ENCODE peak calls at places on chromosomes 2 and 18, in seven cellular contexts. Y is ovary, N is stomach, C is Peyer's patch, I is spleen, R is uterus, O is IMR-90. G is an unnamed sample. For H3K4me1, the result is how much of the 10 kb centered on the place peaks cover.

GRCh38 chr2:237860273-237860935 is 981 bp downstream of the RAMP1 start:
- DNase-seq in I (peak), O (no peak), C (no peak), N (no peak), R (peak), Y (no peak), G (no peak)

GRCh38 chr2:169845016-169845415 is 17.8 kb downstream of the UBR3 start:
- DNase-seq in R (no peak), O (peak), Y (no peak), N (no peak), C (no peak), I (no peak), G (peak)

GRCh38 chr2:232772540-232772939 is 3.8 kb downstream of the KCNJ13 start:
- DNase-seq in Y (no peak), R (no peak), C (no peak), I (no peak), O (no peak), N (no peak), G (no peak)

GRCh38 chr2:219919506-219919905 is 292.1 kb downstream of the SLC4A3 start:
- DNase-seq in Y (no peak), O (no peak), N (no peak), R (no peak), I (no peak), C (no peak), G (no peak)

GRCh38 chr2:69549421-69549820 is 94.1 kb downstream of the AAK1 start:
- DNase-seq in Y (no peak), C (no peak), O (peak), N (no peak), R (no peak), I (no peak), G (no peak)

GRCh38 chr2:20609349-20609994 is 41.4 kb downstream of the HS1BP3 start:
- DNase-seq in I (no peak), Y (peak), N (no peak), R (peak), O (peak), C (peak), G (peak)

GRCh38 chr18:56815926-56816325 is 164.8 kb downstream of the WDR7 start:
- DNase-seq in C (no peak), I (no peak), R (no peak), N (no peak), O (no peak), Y (no peak), G (no peak)

GRCh38 chr2:119823734-119824334 is 64.1 kb downstream of the PTPN4 start:
- DNase-seq in N (no peak), C (peak), Y (peak), I (no peak), O (peak), R (no peak), G (peak)

GRCh38 chr2:86621290-86621943 is 2.2 kb downstream of the RNF103 start:
- DNase-seq in C (no peak), I (no peak), O (peak), N (no peak), R (no peak), Y (no peak), G (no peak)

GRCh38 chr18:73189718-73190117 is 321.9 kb upstream of the NETO1 start:
- DNase-seq in Y (no peak), C (no peak), R (no peak), N (no peak), O (no peak), I (no peak), G (no peak)

GRCh38 chr2:187942876-187943275 is 348.8 kb upstream of the GULP1 start:
- DNase-seq in I (no peak), R (no peak), Y (no peak), C (no peak), N (no peak), O (no peak), G (no peak)

GRCh38 chr2:141065042-141065441 is 1065.8 kb downstream of the LRP1B start:
- DNase-seq in N (no peak), Y (no peak), C (no peak), O (no peak), I (no peak), R (no peak), G (no peak)

GRCh38 chr2:28751102-28751955 is at the start of gene PPP1CB:
- DNase-seq in C (peak), N (peak), O (peak), R (peak), Y (peak), I (peak), G (peak)
- TF ChIP-seq POLR2A in C (peak), N (peak), O (peak), R (peak), Y (peak), I (peak), G (no peak)

GRCh38 chr2:235561450-235561849 is 67.6 kb downstream of the AGAP1 start:
- DNase-seq in O (no peak), C (no peak), I (no peak), Y (no peak), R (no peak), N (no peak), G (no peak)
- H3K4me1 ChIP-seq in O (under half), C (under half), I (under half), Y (under half), R (under half), N (under half), G (under half)

DNA sequence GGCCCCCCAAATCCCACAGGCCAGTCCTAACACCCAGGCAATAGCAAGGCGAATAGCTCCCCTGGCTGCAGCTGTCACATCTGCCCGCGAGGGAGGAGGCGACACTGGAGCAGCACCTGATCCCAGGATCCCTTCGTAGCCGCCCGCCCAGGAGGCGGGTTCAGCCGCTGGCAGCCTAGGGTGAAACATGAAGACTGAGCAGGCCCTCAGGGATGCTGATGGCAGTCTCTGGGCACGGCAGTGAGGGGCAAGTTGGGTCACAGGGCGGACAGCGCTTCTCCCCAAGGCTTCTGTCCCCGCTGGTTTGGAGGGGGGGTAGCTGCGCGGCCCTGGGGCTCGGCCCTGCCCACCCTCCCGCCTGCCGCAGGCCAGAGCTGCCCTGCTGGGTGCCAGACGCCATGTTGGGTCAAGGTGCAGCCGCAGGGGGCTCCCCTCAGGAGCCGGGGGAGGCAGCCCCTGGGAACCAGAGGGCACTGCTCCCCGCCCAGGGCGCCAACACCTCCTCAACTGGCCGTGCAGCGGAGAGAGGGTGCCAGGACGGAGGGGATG is 1.9 kb downstream of the DNMT3A start:
- DNase-seq in Y (peak), R (peak), O (no peak), N (peak), I (peak), C (peak), G (peak)
- TF ChIP-seq CTCF in Y (no peak), R (no peak), O (no peak), N (no peak), I (no peak), C (peak), G (no peak)

GRCh38 chr2:6909431-6910385 is 7.5 kb upstream of the RNF144A start:
- DNase-seq in C (no peak), I (no peak), N (no peak), Y (no peak), R (no peak), O (no peak), G (no peak)
- TF ChIP-seq POLR2A in C (no peak), I (no peak), N (no peak), Y (no peak), R (no peak), O (no peak), G (no peak)

G was measured in thyroid gland.